ENCODE peak calls at places on chromosome 17, in seven cellular contexts. B is adrenal gland, L is endothelial cell of umbilical vein, Z is breast epithelium, K is HFF-Myc, G is thoracic aorta, P is NT2/D1. H is an unnamed sample.
A peak's percentile ranks its signal among the peaks of the same experiment; 100 is the strongest.

GRCh38 chr17:39212841-39213480 is 12.8 kb downstream of the STAC2 start:
- DNase-seq in B (no peak), L (no peak), Z (peak; percentile 91), K (no peak), G (no peak), P (no peak), H (no peak)

GRCh38 chr17:81028506-81028858 is 6.5 kb upstream of the BAIAP2 start:
- DNase-seq in B (no peak), L (no peak), Z (no peak), K (no peak), G (no peak), P (no peak), H (no peak)

GRCh38 chr17:60165223-60165622 is 15.4 kb downstream of the CA4 start:
- DNase-seq in B (no peak), L (no peak), Z (no peak), K (no peak), G (no peak), P (no peak), H (no peak)

GRCh38 chr17:73841431-73842060 is 197.3 kb upstream of the SDK2 start:
- DNase-seq in B (no peak), L (no peak), Z (no peak), K (no peak), G (no peak), P (peak; percentile 20), H (no peak)

GRCh38 chr17:40819528-40820125 is 2.8 kb downstream of the KRT10 start:
- DNase-seq in B (peak; percentile 30), L (peak; percentile 48), Z (no peak), K (no peak), G (no peak), P (no peak), H (no peak)

GRCh38 chr17:226108-226772 is 44.8 kb upstream of the DOC2B start:
- DNase-seq in B (no peak), L (no peak), Z (no peak), K (no peak), G (no peak), P (no peak), H (no peak)

GRCh38 chr17:81991684-81992513 is 14.5 kb downstream of the ASPSCR1 start:
- DNase-seq in B (peak; percentile 85), L (peak; percentile 36), Z (peak; percentile 77), K (peak; percentile 29), G (peak; percentile 29), P (no peak), H (no peak)

GRCh38 chr17:19579867-19580565 is 46.4 kb downstream of the SLC47A1 start:
- DNase-seq in B (peak; percentile 51), L (peak; percentile 14), Z (no peak), K (no peak), G (no peak), P (no peak), H (no peak)

GRCh38 chr17:9928601-9929341 is 23.7 kb upstream of the RCVRN start:
- DNase-seq in B (no peak), L (no peak), Z (no peak), K (peak; percentile 52), G (no peak), P (peak; percentile 58), H (peak; percentile 42)

GRCh38 chr17:35879748-35880654 is at the start of gene CCL5:
- DNase-seq in B (no peak), L (no peak), Z (no peak), K (no peak), G (no peak), P (no peak), H (no peak)
- H3K4me3 ChIP-seq in B (no peak within 1 kb of the TSS), L (no peak within 1 kb of the TSS), Z (peak within 1 kb of the TSS; percentile 8), K (no peak within 1 kb of the TSS), G (peak within 1 kb of the TSS; percentile 20), P (no peak within 1 kb of the TSS), H (no peak within 1 kb of the TSS)

GRCh38 chr17:83083368-83084201 is 4.2 kb downstream of the METRNL start:
- DNase-seq in B (no peak), L (peak; percentile 51), Z (no peak), K (peak; percentile 96), G (no peak), P (peak; percentile 30), H (peak; percentile 87)
- H3K4me3 ChIP-seq in B (no peak overlapping the region), L (no peak overlapping the region), Z (no peak overlapping the region), K (peak overlapping the region; percentile 18), G (peak overlapping the region; percentile 96), P (no peak overlapping the region), H (peak overlapping the region; percentile 18)

GRCh38 chr17:75396025-75396424 is 9.5 kb downstream of the GRB2 start:
- DNase-seq in B (no peak), L (no peak), Z (no peak), K (no peak), G (no peak), P (no peak), H (no peak)
- H3K4me3 ChIP-seq in B (no peak overlapping the region), L (no peak overlapping the region), Z (no peak overlapping the region), K (no peak overlapping the region), G (no peak overlapping the region), P (no peak overlapping the region), H (no peak overlapping the region)

GRCh38 chr17:62871291-62871690 is 63.2 kb upstream of the MARCHF10 start:
- DNase-seq in B (no peak), L (no peak), Z (no peak), K (no peak), G (no peak), P (no peak), H (no peak)

GRCh38 chr17:62869885-62870580 is 61.9 kb upstream of the MARCHF10 start:
- DNase-seq in B (no peak), L (no peak), Z (no peak), K (peak; percentile 67), G (no peak), P (peak; percentile 73), H (peak; percentile 37)

GRCh38 chr17:62868008-62868407 is 59.9 kb upstream of the MARCHF10 start:
- DNase-seq in B (no peak), L (no peak), Z (no peak), K (no peak), G (no peak), P (no peak), H (no peak)

GRCh38 chr17:62875296-62875695 is 67.2 kb upstream of the MARCHF10 start:
- DNase-seq in B (no peak), L (no peak), Z (no peak), K (no peak), G (no peak), P (no peak), H (no peak)

GRCh38 chr17:62870581-62870964 is 62.5 kb upstream of the MARCHF10 start:
- DNase-seq in B (no peak), L (no peak), Z (no peak), K (no peak), G (no peak), P (peak; percentile 8), H (no peak)
- H3K4me3 ChIP-seq in B (no peak overlapping the region), L (no peak overlapping the region), Z (no peak overlapping the region), K (no peak overlapping the region), G (no peak overlapping the region), P (no peak overlapping the region), H (no peak overlapping the region)

DNA sequence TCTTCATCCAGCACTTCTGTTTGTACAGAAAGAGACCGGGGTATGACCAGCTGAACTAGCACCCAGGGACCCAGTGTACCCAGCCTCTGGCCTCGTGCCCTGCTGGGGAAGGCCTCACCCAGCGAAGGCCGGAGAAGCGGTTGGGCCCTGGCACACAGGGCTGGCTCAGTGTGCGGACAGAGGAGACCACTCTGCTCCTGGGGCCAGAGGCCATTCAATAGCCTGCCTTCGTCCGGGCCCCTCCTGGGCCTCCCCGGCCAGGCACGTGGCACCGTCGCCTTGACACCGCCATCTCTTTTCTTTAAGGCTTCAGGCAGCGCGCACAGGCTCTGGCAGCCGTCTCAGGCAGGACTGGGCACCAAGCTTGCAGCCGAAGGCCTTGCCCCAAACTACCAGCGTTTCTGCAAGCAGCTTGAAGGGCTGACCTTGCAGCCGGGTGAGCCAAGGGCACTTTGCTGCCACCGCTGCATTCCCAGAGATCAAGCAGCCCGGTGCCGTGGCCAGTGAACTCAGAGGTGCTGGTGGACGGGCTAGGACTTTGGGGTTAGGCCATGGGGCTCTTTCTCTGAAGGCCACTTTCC is 8.0 kb downstream of the TAX1BP3 start:
- DNase-seq in B (peak; percentile 85), L (no peak), Z (no peak), K (no peak), G (no peak), P (no peak), H (no peak)
- H3K4me3 ChIP-seq in B (no peak overlapping the region), L (no peak overlapping the region), Z (no peak overlapping the region), K (no peak overlapping the region), G (no peak overlapping the region), P (no peak overlapping the region), H (no peak overlapping the region)

GRCh38 chr17:13599808-13600398 is 1.8 kb downstream of the HS3ST3A1 start:
- DNase-seq in B (no peak), L (no peak), Z (no peak), K (no peak), G (no peak), P (no peak), H (no peak)
- H3K4me3 ChIP-seq in B (no peak overlapping the region), L (no peak overlapping the region), Z (peak overlapping the region; percentile 55), K (peak overlapping the region; percentile 87), G (no peak overlapping the region), P (peak overlapping the region; percentile 61), H (peak overlapping the region; percentile 86)

GRCh38 chr17:7838291-7839075 is 4.5 kb downstream of the KDM6B start:
- DNase-seq in B (peak; percentile 54), L (no peak), Z (no peak), K (no peak), G (no peak), P (no peak), H (no peak)
- H3K4me3 ChIP-seq in B (no peak overlapping the region), L (no peak overlapping the region), Z (peak overlapping the region; percentile 32), K (peak overlapping the region; percentile 83), G (no peak overlapping the region), P (no peak overlapping the region), H (peak overlapping the region; percentile 78)

DNA sequence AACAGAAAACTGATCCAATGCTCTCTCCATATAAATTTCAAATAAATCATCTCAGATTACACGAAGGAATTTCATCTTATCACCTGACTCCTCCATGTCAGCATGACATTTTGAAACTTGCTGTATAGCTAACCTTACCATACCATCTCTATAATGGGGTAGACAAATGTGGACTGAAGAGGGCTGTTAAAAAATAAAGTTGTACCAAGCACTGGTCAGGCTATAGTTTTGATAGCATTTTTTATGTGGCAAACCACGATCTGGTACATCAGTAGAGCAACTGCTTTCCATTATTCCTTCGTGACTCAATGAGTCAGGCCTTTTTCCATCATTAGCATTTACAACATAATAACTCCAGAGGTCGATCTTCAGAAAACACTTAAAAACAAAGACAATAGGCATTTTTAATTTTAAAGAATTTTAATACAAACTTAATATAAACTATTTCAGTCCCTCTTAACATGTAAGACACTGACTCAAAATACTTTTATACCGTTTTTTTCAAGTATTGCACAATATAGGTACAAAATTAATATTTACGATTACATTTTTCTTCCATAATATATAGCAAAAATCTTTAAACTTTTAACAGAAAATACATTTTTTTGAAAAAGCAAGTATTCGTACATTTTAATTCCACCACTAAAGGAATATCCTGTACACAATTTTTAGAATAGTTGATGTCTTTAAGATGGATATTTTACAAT is 4.2 kb downstream of the TOB1 start:
- DNase-seq in B (no peak), L (no peak), Z (no peak), K (no peak), G (no peak), P (no peak), H (no peak)
- H3K4me3 ChIP-seq in B (no peak overlapping the region), L (no peak overlapping the region), Z (peak overlapping the region; percentile 97), K (no peak overlapping the region), G (peak overlapping the region; percentile 34), P (no peak overlapping the region), H (no peak overlapping the region)

GRCh38 chr17:45320349-45320930 is 3.6 kb upstream of the MAP3K14 start:
- DNase-seq in B (no peak), L (no peak), Z (no peak), K (no peak), G (no peak), P (no peak), H (no peak)
- H3K4me3 ChIP-seq in B (no peak overlapping the region), L (no peak overlapping the region), Z (no peak overlapping the region), K (no peak overlapping the region), G (no peak overlapping the region), P (no peak overlapping the region), H (no peak overlapping the region)

H was measured in skeletal muscle cell.